ENCODE peak calls at places on chromosomes 12 and 14, in eight cellular contexts. J, M, S, N, T, P, L and U are unnamed samples.

GRCh38 chr14:63454863-63455622 is 88.1 kb downstream of the PPP2R5E start:
- DNase-seq in P (no peak), T (no peak), S (peak; percentile 40), J (no peak), N (no peak), M (peak; percentile 20), L (no peak), U (no peak)

GRCh38 chr14:79253576-79253975 is 957.7 kb downstream of the DIO2 start:
- DNase-seq in N (no peak), P (no peak), S (no peak), T (no peak), M (no peak), L (no peak), J (no peak), U (no peak)

GRCh38 chr14:55075628-55076027 is 24.2 kb downstream of the MAPK1IP1L start:
- DNase-seq in J (no peak), L (no peak), T (no peak), P (no peak), M (no peak), N (no peak), S (no peak), U (no peak)

GRCh38 chr12:113462880-113463745 is 8.6 kb downstream of the LHX5 start:
- DNase-seq in M (no peak), N (no peak), L (peak; percentile 71), J (no peak), S (no peak), P (peak; percentile 60), T (no peak), U (no peak)

GRCh38 chr12:124702736-124703135 is 135.3 kb upstream of the NCOR2 start:
- DNase-seq in S (no peak), L (no peak), J (no peak), T (no peak), P (no peak), N (no peak), M (no peak), U (no peak)

GRCh38 chr14:68447581-68448281 is 345.1 kb downstream of the ZFP36L1 start:
- DNase-seq in J (no peak), N (no peak), T (no peak), S (no peak), L (no peak), P (no peak), M (no peak), U (no peak)

GRCh38 chr14:95918466-95918865 is 41.8 kb downstream of the TUNAR start:
- DNase-seq in T (no peak), M (no peak), P (no peak), N (no peak), S (peak; percentile 3), J (no peak), L (peak; percentile 75), U (no peak)

GRCh38 chr12:72178871-72179270 is 93.3 kb upstream of the TRHDE start:
- DNase-seq in T (no peak), N (no peak), S (no peak), P (no peak), M (no peak), J (no peak), L (no peak), U (no peak)

GRCh38 chr14:103315368-103315911 is 18.6 kb upstream of the EIF5 start:
- DNase-seq in M (no peak), N (peak; percentile 45), P (no peak), L (no peak), J (no peak), S (no peak), T (peak; percentile 28), U (no peak)

GRCh38 chr12:49776413-49776812 is 35.1 kb downstream of the TMBIM6 start:
- DNase-seq in N (peak; percentile 68), S (peak; percentile 76), M (peak; percentile 50), J (peak; percentile 83), L (peak; percentile 86), T (peak; percentile 64), P (peak; percentile 88), U (peak; percentile 87)

GRCh38 chr12:62123721-62124203 is 136.4 kb upstream of the USP15 start:
- DNase-seq in L (peak; percentile 67), N (peak; percentile 31), S (peak; percentile 57), M (peak; percentile 42), J (peak; percentile 11), T (peak; percentile 38), P (peak; percentile 65), U (peak; percentile 49)

GRCh38 chr12:47729233-47729632 is 3.9 kb upstream of the ENDOU start:
- DNase-seq in M (no peak), N (no peak), L (no peak), J (no peak), S (peak; percentile 49), T (peak; percentile 11), P (no peak), U (no peak)

GRCh38 chr12:69649529-69649928 is 38.8 kb upstream of the LRRC10 start:
- DNase-seq in L (no peak), T (no peak), S (no peak), J (no peak), M (no peak), P (no peak), N (no peak), U (no peak)

GRCh38 chr12:55935742-55936151 is 4.8 kb downstream of the DGKA start:
- DNase-seq in L (no peak), N (no peak), J (no peak), S (no peak), M (no peak), P (peak; percentile 44), T (no peak), U (no peak)

GRCh38 chr14:78092040-78092439 is 78.1 kb upstream of the NRXN3 start:
- DNase-seq in J (no peak), M (no peak), L (no peak), S (no peak), P (no peak), T (no peak), N (no peak), U (no peak)

GRCh38 chr12:30823140-30823669 is 68.5 kb upstream of the CAPRIN2 start:
- DNase-seq in J (no peak), L (peak; percentile 59), P (no peak), S (no peak), N (no peak), M (no peak), T (no peak), U (no peak)

GRCh38 chr12:126608607-126609175 is 1543.5 kb downstream of the AACS start:
- DNase-seq in M (no peak), S (no peak), L (no peak), T (no peak), N (no peak), J (no peak), P (no peak), U (no peak)

GRCh38 chr12:122082621-122083356 is 4.2 kb downstream of the MLXIP start:
- DNase-seq in J (no peak), S (no peak), P (no peak), T (no peak), N (peak; percentile 26), M (no peak), L (no peak), U (no peak)

DNA sequence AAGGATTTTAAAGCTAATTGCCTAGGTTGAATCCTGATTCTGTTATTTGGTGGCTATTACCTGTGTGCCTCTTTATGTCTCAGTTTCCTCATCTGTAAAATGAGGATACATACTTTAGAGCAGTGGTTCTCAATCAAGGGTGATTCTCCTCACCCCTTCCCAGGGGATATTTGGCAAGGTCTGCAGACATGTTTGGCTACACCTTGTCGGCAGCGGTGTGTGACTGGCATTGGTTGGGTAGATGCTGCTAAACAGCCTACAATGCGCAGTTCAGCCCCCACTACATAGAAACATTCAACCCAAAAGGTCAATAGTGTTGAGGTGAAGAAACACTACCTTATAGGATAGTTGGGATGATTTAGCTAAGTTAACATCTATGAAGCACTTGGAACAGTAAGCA is 23.4 kb downstream of the LDHB start:
- DNase-seq in S (no peak), L (no peak), N (no peak), J (no peak), M (no peak), T (no peak), P (no peak), U (no peak)
- H3K4me1 ChIP-seq in S (no peaks in the 10 kb centered on the region), L (no peaks in the 10 kb centered on the region), N (no peaks in the 10 kb centered on the region), J (peaks cover 28% of the 10 kb centered on the region), M (no peaks in the 10 kb centered on the region), T (no peaks in the 10 kb centered on the region), P (no peaks in the 10 kb centered on the region), U (no peaks in the 10 kb centered on the region)

GRCh38 chr14:32808574-32809098 is 130.0 kb upstream of the NPAS3 start:
- DNase-seq in M (no peak), T (no peak), S (peak; percentile 51), N (peak; percentile 67), L (no peak), P (no peak), J (no peak), U (no peak)
- H3K4me2 ChIP-seq in M (no peak overlapping the region), T (no peak overlapping the region), S (peak overlapping the region; percentile 45), N (no peak overlapping the region), L (peak overlapping the region; percentile 63), P (no peak overlapping the region), J (no peak overlapping the region), U (no peak overlapping the region)

GRCh38 chr12:80936642-80937390 is 918 bp downstream of the LIN7A start:
- DNase-seq in P (peak; percentile 75), J (peak; percentile 16), T (peak; percentile 25), N (peak; percentile 44), M (no peak), L (peak; percentile 80), S (peak; percentile 7), U (no peak)
- H3K4me1 ChIP-seq in P (peaks cover 3% of the 10 kb centered on the region), J (peaks cover 5% of the 10 kb centered on the region), T (peaks cover 11% of the 10 kb centered on the region), N (peaks cover 2% of the 10 kb centered on the region), M (no peaks in the 10 kb centered on the region), L (peaks cover 18% of the 10 kb centered on the region), S (no peaks in the 10 kb centered on the region), U (no peaks in the 10 kb centered on the region)

DNA sequence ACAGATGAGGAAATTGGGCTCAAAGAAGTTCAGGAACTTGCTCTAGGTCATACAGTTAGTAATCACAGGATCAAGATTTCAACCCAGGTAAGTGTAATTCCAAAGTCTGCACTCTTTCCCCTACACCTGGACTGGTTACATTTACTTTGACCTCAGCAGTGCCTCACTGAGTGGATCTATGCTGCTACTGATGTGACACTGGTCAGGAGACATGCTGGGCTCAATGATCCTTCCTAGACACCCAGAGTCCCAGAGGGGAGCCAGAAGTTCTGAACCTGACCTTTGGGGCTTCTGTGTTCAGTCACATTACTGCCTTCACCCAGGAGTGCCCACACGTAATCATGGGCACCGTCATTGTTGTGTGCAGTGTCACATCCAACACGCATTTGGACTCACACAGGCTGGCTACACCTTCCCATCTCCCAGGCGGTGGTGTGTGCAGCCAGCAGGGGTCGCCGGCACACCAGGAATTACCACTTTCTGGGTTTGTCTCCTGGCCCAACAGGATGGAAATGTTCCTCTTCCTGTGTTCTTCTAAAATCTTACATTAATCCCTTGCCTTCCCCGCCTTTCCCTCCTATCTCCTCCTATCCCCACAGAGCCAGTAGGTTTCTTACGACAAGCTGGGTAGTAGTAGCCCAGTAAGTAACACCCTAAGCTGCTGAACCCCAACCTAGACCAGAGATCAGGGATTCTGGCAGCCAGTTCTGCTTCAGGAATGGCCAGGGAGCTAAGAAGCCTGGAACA is 25.6 kb downstream of the CALCOCO1 start:
- DNase-seq in L (peak; percentile 80), P (peak; percentile 89), M (peak; percentile 78), J (peak; percentile 84), S (peak; percentile 81), T (peak; percentile 54), N (peak; percentile 69), U (peak; percentile 71)
- H3K4me2 ChIP-seq in L (no peak overlapping the region), P (no peak overlapping the region), M (no peak overlapping the region), J (no peak overlapping the region), S (peak overlapping the region; percentile 11), T (no peak overlapping the region), N (no peak overlapping the region), U (no peak overlapping the region)

GRCh38 chr12:54021006-54021405 is 7.2 kb upstream of the HOXC6 start:
- DNase-seq in T (no peak), L (no peak), N (no peak), J (no peak), P (no peak), S (no peak), M (no peak), U (no peak)
- H3K4me1 ChIP-seq in T (peaks cover 77% of the 10 kb centered on the region), L (no peaks in the 10 kb centered on the region), N (peaks cover 3% of the 10 kb centered on the region), J (peaks cover 35% of the 10 kb centered on the region), P (no peaks in the 10 kb centered on the region), S (peaks cover 10% of the 10 kb centered on the region), M (peaks cover 17% of the 10 kb centered on the region), U (peaks cover 65% of the 10 kb centered on the region)